ENCODE peak calls at places on chromosomes 11 and 22, in nine cellular contexts. Y is Karpas-422; F is effector memory CD8-positive, alpha-beta T cell; G is Right ventricle myocardium superior; K is mesenteric fat pad; M is esophagus muscularis mucosa; W is stomach; Z is ELF-1; J is body of pancreas. A is an unnamed sample.
A peak's percentile ranks its signal among the peaks of the same experiment; 100 is the strongest.

GRCh38 chr11:3231851-3232744 is at the start of gene MRGPRE:
- DNase-seq in W (no peak), Z (no peak), Y (no peak), M (no peak), F (no peak), K (peak; percentile 88), G (peak; percentile 72), J (no peak), A (peak; percentile 62)

GRCh38 chr11:123235687-123236261 is 40.7 kb upstream of the CLMP start:
- DNase-seq in J (no peak), F (no peak), Y (no peak), M (no peak), Z (no peak), K (no peak), G (no peak), W (no peak), A (no peak)

GRCh38 chr22:50192056-50192824 is 6.5 kb downstream of the TRABD start:
- DNase-seq in J (peak; percentile 65), G (no peak), M (no peak), Y (peak; percentile 83), Z (no peak), K (no peak), F (no peak), W (peak; percentile 39), A (peak; percentile 76)

GRCh38 chr11:93736129-93736528 is 5.2 kb downstream of the TAF1D start:
- DNase-seq in J (no peak), M (no peak), F (no peak), Z (no peak), K (no peak), Y (no peak), G (no peak), W (no peak), A (no peak)

GRCh38 chr11:76248210-76248609 is 41.9 kb upstream of the WNT11 start:
- DNase-seq in F (no peak), K (no peak), Z (no peak), W (no peak), M (no peak), Y (peak; percentile 73), G (peak; percentile 23), J (no peak), A (peak; percentile 29)

GRCh38 chr11:11982975-11983374 is 25.5 kb downstream of the DKK3 start:
- DNase-seq in J (no peak), M (no peak), G (no peak), Z (no peak), F (no peak), K (no peak), Y (no peak), W (no peak), A (no peak)

GRCh38 chr11:125063429-125064043 is 431 bp downstream of the SLC37A2 start:
- DNase-seq in Y (no peak), W (peak; percentile 24), G (no peak), M (peak; percentile 91), K (peak; percentile 67), Z (peak; percentile 34), F (no peak), J (no peak), A (peak; percentile 71)

GRCh38 chr11:44096360-44097188 is 1.1 kb downstream of the EXT2 start:
- DNase-seq in F (no peak), M (no peak), K (no peak), W (no peak), J (no peak), G (no peak), Y (peak; percentile 48), Z (peak; percentile 42), A (no peak)

GRCh38 chr11:119470316-119471266 is 47.6 kb upstream of the THY1 start:
- DNase-seq in M (peak; percentile 92), K (peak; percentile 85), G (no peak), F (no peak), Z (no peak), J (peak; percentile 40), W (no peak), Y (no peak), A (no peak)

GRCh38 chr11:12599408-12600143 is 74.6 kb upstream of the TEAD1 start:
- DNase-seq in Z (peak; percentile 80), Y (peak; percentile 74), F (peak; percentile 5), W (peak; percentile 63), J (peak; percentile 77), G (peak; percentile 64), K (no peak), M (no peak), A (peak; percentile 76)

GRCh38 chr22:37206118-37206840 is 6.0 kb downstream of the SSTR3 start:
- DNase-seq in J (no peak), K (peak; percentile 62), F (no peak), M (no peak), W (no peak), Z (no peak), G (no peak), Y (no peak), A (peak; percentile 65)

GRCh38 chr11:69534166-69534530 is 52.7 kb downstream of the LINC01488 start:
- DNase-seq in M (no peak), J (peak; percentile 8), Z (no peak), Y (no peak), W (peak; percentile 69), K (no peak), G (no peak), F (no peak), A (peak; percentile 66)

GRCh38 chr11:32821517-32821916 is 8.2 kb upstream of the PRRG4 start:
- DNase-seq in Z (no peak), M (no peak), F (no peak), W (no peak), J (no peak), K (no peak), Y (no peak), G (no peak), A (no peak)

GRCh38 chr22:45804986-45805325 is 133.3 kb downstream of the ATXN10 start:
- DNase-seq in Z (no peak), W (no peak), M (no peak), J (no peak), G (no peak), Y (no peak), F (no peak), K (no peak), A (no peak)

GRCh38 chr22:30424471-30425326 is 869 bp upstream of the MTFP1 start:
- DNase-seq in Y (peak; percentile 70), M (no peak), Z (no peak), K (no peak), F (no peak), G (no peak), W (no peak), J (no peak), A (peak; percentile 60)

GRCh38 chr11:69075421-69076128 is 26.8 kb downstream of the TPCN2 start:
- DNase-seq in K (no peak), G (peak; percentile 89), F (no peak), J (peak; percentile 60), W (peak; percentile 55), Y (no peak), Z (no peak), M (peak; percentile 93), A (no peak)

GRCh38 chr11:28627690-28628255 is 519.6 kb downstream of the METTL15 start:
- DNase-seq in M (no peak), Y (no peak), K (no peak), G (no peak), J (no peak), Z (no peak), W (no peak), F (no peak), A (no peak)

GRCh38 chr22:39240841-39241631 is 3.7 kb downstream of the PDGFB start:
- DNase-seq in M (no peak), W (peak; percentile 71), G (peak; percentile 73), J (peak; percentile 80), Y (peak; percentile 70), F (peak; percentile 38), K (no peak), Z (peak; percentile 91), A (peak; percentile 92)

A was measured in kidney.